ENCODE peak calls at places on chromosomes 1 and 21, in nine cellular contexts. H is spleen, B is neural crest cell, Z is thoracic aorta, X is glutamatergic neuron, E is GM23338, M is GM20000, F is endothelial cell of umbilical vein, K is epithelial cell of esophagus. L is an unnamed sample.

GRCh38 chr1:200379431-200379755 is 30.4 kb downstream of the ZNF281 start:
- DNase-seq in H (no peak), B (no peak), Z (no peak), X (no peak), E (no peak), M (no peak), F (no peak), K (peak), L (peak)

GRCh38 chr1:156081174-156082110 is 823 bp downstream of the MEX3A start:
- DNase-seq in H (no peak), B (no peak), Z (no peak), X (peak), E (peak), M (no peak), F (peak), K (no peak), L (no peak)

GRCh38 chr21:41217656-41218380 is 49.9 kb downstream of the BACE2 start:
- DNase-seq in H (no peak), B (no peak), Z (no peak), X (no peak), E (no peak), M (no peak), F (no peak), K (no peak), L (no peak)

GRCh38 chr1:30273456-30273855 is 449.9 kb downstream of the MATN1 start:
- DNase-seq in H (peak), B (no peak), Z (no peak), X (no peak), E (no peak), M (no peak), F (no peak), K (no peak), L (no peak)

GRCh38 chr21:33230518-33231324 is 983 bp downstream of the IFNAR2 start:
- DNase-seq in H (peak), B (peak), Z (no peak), X (peak), E (peak), M (peak), F (peak), K (peak), L (peak)

GRCh38 chr1:190176776-190177175 is 300.9 kb downstream of the BRINP3 start:
- DNase-seq in H (no peak), B (no peak), Z (no peak), X (no peak), E (no peak), M (no peak), F (no peak), K (peak), L (no peak)

GRCh38 chr1:152757747-152758146 is at the start of gene KPRP:
- DNase-seq in H (no peak), B (no peak), Z (no peak), X (no peak), E (no peak), M (no peak), F (no peak), K (peak), L (no peak)

GRCh38 chr1:156511656-156512055 is 11.1 kb upstream of the MEF2D start:
- DNase-seq in H (no peak), B (no peak), Z (no peak), X (no peak), E (no peak), M (no peak), F (no peak), K (peak), L (peak)

GRCh38 chr1:246602194-246602593 is 35.9 kb downstream of the CNST start:
- DNase-seq in H (no peak), B (no peak), Z (no peak), X (no peak), E (no peak), M (no peak), F (no peak), K (no peak), L (peak)

GRCh38 chr1:53415432-53415831 is 43.8 kb upstream of the DMRTB1 start:
- DNase-seq in H (no peak), B (no peak), Z (no peak), X (no peak), E (no peak), M (no peak), F (no peak), K (no peak), L (no peak)

GRCh38 chr1:66687333-66687732 is 64.9 kb upstream of the DYNLT5 start:
- DNase-seq in H (no peak), B (no peak), Z (no peak), X (no peak), E (no peak), M (no peak), F (no peak), K (no peak), L (no peak)

GRCh38 chr1:215568287-215568692 is 1.2 kb downstream of the KCTD3 start:
- DNase-seq in H (no peak), B (no peak), Z (no peak), X (no peak), E (no peak), M (peak), F (no peak), K (peak), L (peak)

GRCh38 chr21:29365636-29366305 is 67.0 kb downstream of the BACH1 start:
- DNase-seq in H (no peak), B (no peak), Z (no peak), X (no peak), E (no peak), M (no peak), F (no peak), K (no peak), L (no peak)

GRCh38 chr21:29366532-29366931 is 67.8 kb downstream of the BACH1 start:
- DNase-seq in H (no peak), B (no peak), Z (no peak), X (no peak), E (no peak), M (no peak), F (no peak), K (no peak), L (no peak)

GRCh38 chr21:29362758-29363157 is 64.0 kb downstream of the BACH1 start:
- DNase-seq in H (no peak), B (no peak), Z (no peak), X (no peak), E (no peak), M (no peak), F (no peak), K (no peak), L (no peak)

GRCh38 chr21:29371464-29371863 is 72.7 kb downstream of the BACH1 start:
- DNase-seq in H (no peak), B (no peak), Z (no peak), X (no peak), E (no peak), M (no peak), F (no peak), K (peak), L (no peak)

GRCh38 chr21:29367335-29367734 is 68.6 kb downstream of the BACH1 start:
- DNase-seq in H (no peak), B (no peak), Z (no peak), X (no peak), E (no peak), M (no peak), F (no peak), K (no peak), L (no peak)
- TF ChIP-seq CTCF in H (no peak), B (no peak), Z (no peak), X (no peak), E (no peak), M (no peak), F (no peak), K (no peak), L (no peak)

GRCh38 chr1:99685516-99686180 is 39.7 kb downstream of the PALMD start:
- DNase-seq in H (no peak), B (peak), Z (peak), X (peak), E (peak), M (peak), F (peak), K (peak), L (peak)

GRCh38 chr1:99682291-99682751 is 36.4 kb downstream of the PALMD start:
- DNase-seq in H (no peak), B (no peak), Z (no peak), X (no peak), E (no peak), M (no peak), F (peak), K (peak), L (peak)

GRCh38 chr1:99677416-99677815 is 31.5 kb downstream of the PALMD start:
- DNase-seq in H (no peak), B (no peak), Z (no peak), X (no peak), E (peak), M (no peak), F (no peak), K (no peak), L (no peak)

GRCh38 chr1:99680258-99680657 is 34.3 kb downstream of the PALMD start:
- DNase-seq in H (no peak), B (no peak), Z (no peak), X (no peak), E (no peak), M (no peak), F (peak), K (peak), L (no peak)

GRCh38 chr1:99681583-99681982 is 35.7 kb downstream of the PALMD start:
- DNase-seq in H (no peak), B (no peak), Z (no peak), X (no peak), E (no peak), M (no peak), F (no peak), K (no peak), L (no peak)
- TF ChIP-seq CTCF in H (no peak), B (no peak), Z (no peak), X (no peak), E (peak), M (no peak), F (no peak), K (no peak), L (no peak)

DNA sequence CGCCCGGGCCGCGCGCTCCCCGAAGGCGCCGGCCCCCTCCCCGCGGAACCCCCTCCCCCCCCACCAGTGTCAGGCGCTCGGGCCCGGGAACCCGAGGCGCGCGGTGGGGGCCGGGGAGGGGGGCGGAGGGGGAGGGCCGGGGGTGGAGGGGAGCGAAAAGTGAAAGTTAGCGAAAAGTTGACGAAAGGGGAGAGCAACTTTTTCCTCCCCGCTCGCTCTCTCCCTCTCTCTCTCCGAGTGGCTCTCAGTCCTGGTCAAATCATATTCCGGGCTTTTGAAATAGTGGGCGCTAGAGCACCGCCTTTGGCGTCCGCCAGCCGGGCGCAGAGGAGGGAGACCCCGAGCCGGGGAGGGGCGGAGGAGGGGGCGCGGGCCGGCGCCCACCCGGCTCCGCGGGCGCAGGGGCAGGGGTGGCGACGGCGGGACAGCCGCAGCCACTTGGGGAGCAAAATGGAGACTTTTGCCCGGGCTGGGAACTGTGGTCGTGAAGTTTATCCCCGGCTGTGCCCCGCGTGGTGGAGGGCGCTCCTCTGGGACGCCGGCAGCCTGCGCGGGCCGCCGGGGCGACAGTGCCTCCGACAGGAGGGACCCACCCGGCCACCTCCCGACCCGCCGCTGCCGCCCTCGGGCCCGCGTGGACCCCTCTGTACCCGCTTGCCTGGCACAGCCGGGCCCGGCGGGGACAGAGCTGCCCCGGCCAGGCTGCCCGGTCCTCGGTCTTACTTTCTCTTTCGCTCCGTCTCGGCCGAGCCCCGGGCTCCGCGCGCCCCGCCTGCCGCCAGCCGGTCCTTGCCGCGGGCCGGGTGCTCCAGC is 694 bp downstream of the PRDM16 start:
- DNase-seq in H (peak), B (peak), Z (no peak), X (peak), E (peak), M (peak), F (peak), K (peak), L (peak)
- TF ChIP-seq CTCF in H (no peak), B (peak), Z (no peak), X (no peak), E (peak), M (no peak), F (peak), K (peak), L (peak)

GRCh38 chr1:202208458-202208857 is 14.9 kb downstream of the LGR6 start:
- DNase-seq in H (no peak), B (no peak), Z (no peak), X (no peak), E (no peak), M (no peak), F (no peak), K (no peak), L (no peak)

GRCh38 chr1:202210370-202210769 is 16.8 kb downstream of the LGR6 start:
- DNase-seq in H (no peak), B (no peak), Z (no peak), X (no peak), E (peak), M (no peak), F (no peak), K (peak), L (peak)

GRCh38 chr1:202204065-202204464 is 10.5 kb downstream of the LGR6 start:
- DNase-seq in H (no peak), B (no peak), Z (no peak), X (no peak), E (peak), M (no peak), F (no peak), K (no peak), L (no peak)

GRCh38 chr1:202205523-202206190 is 12.1 kb downstream of the LGR6 start:
- DNase-seq in H (no peak), B (no peak), Z (no peak), X (peak), E (peak), M (no peak), F (no peak), K (no peak), L (no peak)

DNA sequence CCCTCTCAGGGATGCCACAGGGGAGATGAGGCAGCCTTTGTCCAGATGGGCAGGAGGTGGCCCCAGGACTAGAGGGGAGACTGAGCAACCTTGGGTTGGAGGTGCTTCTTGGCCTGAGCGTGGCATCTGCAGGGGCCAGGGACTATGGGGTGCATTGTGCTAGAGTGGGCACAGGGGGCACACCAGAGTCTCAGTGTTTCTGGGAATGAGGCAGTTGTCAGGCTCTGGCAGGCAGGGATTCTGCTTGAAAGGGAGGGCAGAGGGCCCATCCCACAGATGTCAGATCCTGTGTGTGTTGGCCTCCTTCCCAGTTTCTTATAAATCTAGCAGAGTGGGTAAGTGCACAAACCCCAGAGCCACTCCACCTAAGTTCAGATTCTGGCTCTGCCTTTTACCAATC is 13.7 kb downstream of the LGR6 start:
- DNase-seq in H (no peak), B (no peak), Z (no peak), X (no peak), E (peak), M (no peak), F (peak), K (peak), L (peak)
- TF ChIP-seq CTCF in H (no peak), B (peak), Z (peak), X (no peak), E (peak), M (no peak), F (peak), K (no peak), L (no peak)

GRCh38 chr1:158328424-158328823 is 2.9 kb downstream of the CD1B start:
- DNase-seq in H (no peak), B (no peak), Z (no peak), X (no peak), E (no peak), M (no peak), F (no peak), K (no peak), L (no peak)

GRCh38 chr1:158331431-158331830 is at the start of gene CD1B:
- DNase-seq in H (no peak), B (no peak), Z (no peak), X (no peak), E (no peak), M (no peak), F (no peak), K (no peak), L (no peak)

GRCh38 chr1:158329300-158329699 is 2.0 kb downstream of the CD1B start:
- DNase-seq in H (no peak), B (no peak), Z (no peak), X (no peak), E (no peak), M (no peak), F (no peak), K (no peak), L (no peak)

GRCh38 chr1:158330390-158330789 is 941 bp downstream of the CD1B start:
- DNase-seq in H (no peak), B (no peak), Z (no peak), X (no peak), E (no peak), M (no peak), F (no peak), K (no peak), L (no peak)

DNA sequence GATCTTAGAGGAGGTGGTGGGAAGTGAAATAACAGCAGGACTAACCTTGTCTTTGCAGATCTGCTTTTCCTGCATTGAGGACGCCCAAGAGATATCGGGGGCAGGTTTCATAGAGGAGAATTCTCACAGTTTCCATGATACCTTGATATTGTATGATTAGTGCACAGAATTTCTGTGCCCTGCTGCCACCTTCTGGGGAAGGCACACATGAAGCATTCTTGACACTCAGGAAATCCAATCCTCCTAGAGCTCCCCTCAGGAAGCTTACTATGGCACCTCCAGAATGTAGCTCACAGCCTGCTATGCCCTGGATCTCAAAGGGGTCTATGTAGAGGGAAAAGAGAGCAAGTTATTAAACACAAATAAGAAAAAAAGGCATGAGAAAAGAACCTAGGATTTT is 1.5 kb downstream of the CD1B start:
- DNase-seq in H (no peak), B (no peak), Z (no peak), X (no peak), E (peak), M (peak), F (no peak), K (peak), L (no peak)
- TF ChIP-seq CTCF in H (no peak), B (no peak), Z (no peak), X (no peak), E (peak), M (peak), F (no peak), K (peak), L (no peak)

DNA sequence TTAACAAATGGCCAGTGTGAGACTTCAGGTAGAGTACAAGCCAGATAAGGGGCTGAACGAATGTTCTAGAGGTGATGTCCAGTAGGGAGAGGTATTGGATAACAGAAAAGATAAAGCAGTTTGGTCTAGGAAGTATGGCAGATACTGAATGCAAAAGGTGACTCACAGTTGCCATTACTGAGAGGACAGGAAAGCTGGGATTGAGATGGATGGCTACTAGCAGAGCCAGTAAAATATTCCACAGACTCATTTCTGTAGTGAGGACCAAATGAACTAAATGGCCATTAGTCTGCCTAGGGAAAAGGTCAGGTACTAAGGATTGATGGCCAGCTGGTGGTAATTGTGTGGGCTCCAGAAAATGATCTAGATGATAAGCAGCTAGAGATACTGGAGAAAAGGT is 11.5 kb downstream of the MACO1 start:
- DNase-seq in H (no peak), B (no peak), Z (no peak), X (no peak), E (no peak), M (no peak), F (peak), K (peak), L (no peak)
- TF ChIP-seq CTCF in H (no peak), B (no peak), Z (no peak), X (no peak), E (no peak), M (no peak), F (no peak), K (no peak), L (no peak)

GRCh38 chr1:13911697-13912619 is 212.0 kb downstream of the PRDM2 start:
- DNase-seq in H (no peak), B (no peak), Z (no peak), X (no peak), E (no peak), M (no peak), F (no peak), K (no peak), L (no peak)

GRCh38 chr1:13917607-13918006 is 217.6 kb downstream of the PRDM2 start:
- DNase-seq in H (no peak), B (no peak), Z (no peak), X (no peak), E (no peak), M (no peak), F (no peak), K (no peak), L (no peak)

GRCh38 chr1:13921190-13921589 is 221.2 kb downstream of the PRDM2 start:
- DNase-seq in H (no peak), B (no peak), Z (no peak), X (no peak), E (no peak), M (no peak), F (no peak), K (no peak), L (no peak)

GRCh38 chr1:13913396-13913795 is 213.4 kb downstream of the PRDM2 start:
- DNase-seq in H (no peak), B (no peak), Z (no peak), X (no peak), E (no peak), M (no peak), F (no peak), K (no peak), L (no peak)

DNA sequence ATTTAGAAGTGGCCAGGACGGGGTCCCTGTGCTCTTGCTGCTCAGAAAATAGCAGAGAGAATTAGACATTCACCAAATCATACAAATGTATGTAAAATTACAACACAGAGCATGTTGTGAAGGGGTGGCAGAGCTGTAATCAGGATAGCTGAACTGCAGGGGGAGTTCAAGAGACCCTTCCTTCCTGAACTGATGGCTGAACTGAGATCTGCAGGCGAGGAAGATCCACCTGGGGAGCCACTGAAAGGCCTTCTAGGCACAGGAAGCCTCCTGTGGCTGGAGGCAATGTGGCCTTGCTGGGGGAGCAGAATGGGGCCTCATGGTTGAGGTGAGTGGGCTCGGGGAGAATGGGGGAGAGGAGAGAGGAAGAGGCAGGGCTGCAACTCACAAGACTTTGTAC is 216.5 kb downstream of the PRDM2 start:
- DNase-seq in H (no peak), B (no peak), Z (no peak), X (no peak), E (peak), M (no peak), F (no peak), K (no peak), L (no peak)
- TF ChIP-seq CTCF in H (no peak), B (no peak), Z (no peak), X (no peak), E (peak), M (no peak), F (no peak), K (no peak), L (no peak)

GRCh38 chr1:59779949-59780348 is 34.8 kb upstream of the HOOK1 start:
- DNase-seq in H (no peak), B (no peak), Z (no peak), X (no peak), E (peak), M (no peak), F (no peak), K (no peak), L (no peak)
- TF ChIP-seq CTCF in H (no peak), B (peak), Z (no peak), X (no peak), E (peak), M (no peak), F (peak), K (no peak), L (no peak)

L was measured in AG10803.